ENCODE peak calls at places on chromosomes 12 and 14, in eight cellular contexts. U is MV-4-11, E is DMS153, N is IMR-90, J is astrocyte, L is aorta, F is midbrain, A is AML-193. G is an unnamed sample.

GRCh38 chr12:28130625-28131598 is 59.3 kb upstream of the CCDC91 start:
- DNase-seq in L (peak), N (peak), U (no peak), J (peak), E (no peak), F (no peak), A (no peak), G (peak)

GRCh38 chr14:50892255-50892654 is 20.4 kb downstream of the ABHD12B start:
- DNase-seq in J (no peak), U (peak), A (no peak), E (no peak), F (no peak), L (no peak), N (no peak), G (no peak)

GRCh38 chr12:131121705-131122405 is 168.1 kb downstream of the ADGRD1 start:
- DNase-seq in L (no peak), U (no peak), F (no peak), J (no peak), E (no peak), A (peak), N (no peak), G (no peak)

GRCh38 chr12:106428379-106428778 is 70.8 kb downstream of the POLR3B start:
- DNase-seq in A (no peak), E (no peak), L (no peak), J (peak), F (peak), N (peak), U (no peak), G (no peak)

GRCh38 chr12:71005166-71005565 is 84.6 kb upstream of the PTPRR start:
- DNase-seq in A (no peak), E (no peak), U (no peak), J (no peak), F (no peak), L (no peak), N (no peak), G (no peak)

GRCh38 chr14:78022059-78022458 is 148.1 kb upstream of the NRXN3 start:
- DNase-seq in J (peak), E (peak), U (peak), L (peak), A (peak), N (peak), F (peak), G (peak)

GRCh38 chr12:108967869-108968540 is 52.9 kb downstream of the SVOP start:
- DNase-seq in E (no peak), N (no peak), L (no peak), J (no peak), U (no peak), F (peak), A (peak), G (peak)

GRCh38 chr14:103705158-103705523 is 10.1 kb downstream of the XRCC3 start:
- DNase-seq in U (peak), A (no peak), L (peak), J (no peak), E (no peak), F (no peak), N (no peak), G (no peak)

GRCh38 chr14:62117718-62118164 is 355.5 kb downstream of the SNAPC1 start:
- DNase-seq in A (no peak), N (peak), U (no peak), F (no peak), J (no peak), E (no peak), L (no peak), G (no peak)

GRCh38 chr14:101600336-101600890 is 39.1 kb downstream of the DIO3 start:
- DNase-seq in J (no peak), U (no peak), E (no peak), F (no peak), A (no peak), N (no peak), L (no peak), G (no peak)

GRCh38 chr12:14564336-14564959 is 3.2 kb downstream of the PLBD1 start:
- DNase-seq in J (no peak), E (no peak), U (no peak), N (no peak), F (no peak), L (no peak), A (no peak), G (no peak)

GRCh38 chr12:132955094-132955932 is 793 bp downstream of the ZNF605 start:
- DNase-seq in J (peak), A (no peak), L (peak), U (no peak), E (no peak), F (peak), N (peak), G (peak)

GRCh38 chr12:76226397-76226796 is 121.8 kb downstream of the BBS10 start:
- DNase-seq in J (peak), A (no peak), F (no peak), U (peak), E (no peak), L (no peak), N (peak), G (peak)

GRCh38 chr12:47700263-47700662 is 5.6 kb downstream of the RPAP3 start:
- DNase-seq in N (no peak), L (no peak), U (no peak), A (no peak), F (no peak), E (no peak), J (no peak), G (no peak)

GRCh38 chr12:49658276-49658675 is 34.9 kb downstream of the PRPF40B start:
- DNase-seq in F (no peak), N (no peak), J (no peak), E (no peak), U (no peak), A (no peak), L (no peak), G (no peak)

GRCh38 chr12:112937741-112938719 is at the start of gene OAS3:
- DNase-seq in A (peak), U (peak), L (peak), J (peak), F (peak), N (peak), E (peak), G (peak)

GRCh38 chr14:89911018-89911919 is 43.3 kb downstream of the EFCAB11 start:
- DNase-seq in U (peak), J (peak), E (no peak), F (peak), N (peak), A (no peak), L (peak), G (peak)

GRCh38 chr12:4271433-4272013 is 2.0 kb upstream of the CCND2 start:
- DNase-seq in J (no peak), F (no peak), A (peak), U (no peak), E (no peak), N (no peak), L (no peak), G (peak)

GRCh38 chr12:120234643-120235368 is 30.7 kb downstream of the PXN start:
- DNase-seq in L (peak), U (no peak), E (peak), F (peak), A (no peak), J (peak), N (peak), G (peak)

GRCh38 chr12:132278421-132279183 is 50.8 kb downstream of the GALNT9 start:
- DNase-seq in N (no peak), E (no peak), J (no peak), F (no peak), A (no peak), L (peak), U (no peak), G (no peak)

GRCh38 chr14:29548948-29549370 is 378.7 kb downstream of the PRKD1 start:
- DNase-seq in E (peak), A (peak), J (peak), U (peak), F (peak), N (peak), L (no peak), G (peak)

GRCh38 chr12:112792743-112793142 is 1.2 kb downstream of the RPH3A start:
- DNase-seq in L (no peak), F (no peak), E (no peak), A (no peak), N (no peak), U (no peak), J (no peak), G (no peak)

GRCh38 chr14:89572566-89573398 is 155.7 kb upstream of the FOXN3 start:
- DNase-seq in A (no peak), F (no peak), J (no peak), L (no peak), N (no peak), E (no peak), U (no peak), G (no peak)

GRCh38 chr12:12661086-12661485 is 34.9 kb downstream of the GPR19 start:
- DNase-seq in F (no peak), L (no peak), N (peak), E (no peak), J (peak), A (no peak), U (peak), G (peak)

GRCh38 chr12:92987846-92988621 is 58.9 kb upstream of the EEA1 start:
- DNase-seq in N (no peak), U (peak), F (no peak), A (peak), E (no peak), J (no peak), L (peak), G (no peak)

GRCh38 chr12:26158078-26158764 is 33.4 kb upstream of the BHLHE41 start:
- DNase-seq in U (no peak), A (no peak), E (no peak), L (no peak), F (no peak), J (no peak), N (no peak), G (no peak)

GRCh38 chr14:68905107-68905895 is 73.8 kb downstream of the ACTN1 start:
- DNase-seq in U (no peak), F (no peak), J (no peak), L (peak), A (no peak), N (no peak), E (no peak), G (no peak)

GRCh38 chr14:95282354-95282985 is 37.2 kb downstream of the CLMN start:
- DNase-seq in J (no peak), L (no peak), N (no peak), F (no peak), E (no peak), A (no peak), U (no peak), G (no peak)

GRCh38 chr12:105226219-105226618 is 9.8 kb downstream of the APPL2 start:
- DNase-seq in F (peak), A (peak), U (peak), J (peak), E (no peak), N (peak), L (peak), G (peak)

GRCh38 chr14:103597623-103598372 is 31.2 kb upstream of the KLC1 start:
- DNase-seq in E (no peak), U (peak), L (peak), F (no peak), J (peak), N (peak), A (no peak), G (peak)

GRCh38 chr14:35355981-35356839 is 48.3 kb downstream of the NFKBIA start:
- DNase-seq in A (no peak), L (peak), E (no peak), U (no peak), J (peak), F (no peak), N (peak), G (no peak)